ENCODE peak calls at places on chromosomes 11 and 22, in five cellular contexts. F, E, Z, S and C are unnamed samples.

GRCh38 chr11:26420331-26420730 is 88.4 kb downstream of the ANO3 start:
- DNase-seq in F (no peak), E (no peak), Z (no peak), S (no peak), C (no peak)

GRCh38 chr11:10387209-10388083 is 67.6 kb upstream of the AMPD3 start:
- DNase-seq in F (peak; percentile 46), E (no peak), Z (peak; percentile 86), S (no peak), C (no peak)

GRCh38 chr11:79182794-79183193 is 258.0 kb downstream of the TENM4 start:
- DNase-seq in F (no peak), E (no peak), Z (no peak), S (no peak), C (no peak)

GRCh38 chr11:99020324-99021225 is at the start of gene CNTN5:
- DNase-seq in F (peak; percentile 13), E (no peak), Z (peak; percentile 67), S (no peak), C (no peak)

GRCh38 chr11:72673943-72674828 is at the start of gene PDE2A:
- DNase-seq in F (no peak), E (no peak), Z (no peak), S (no peak), C (no peak)

GRCh38 chr22:46537221-46537945 is at the start of gene CELSR1:
- DNase-seq in F (peak; percentile 41), E (peak; percentile 35), Z (no peak), S (peak; percentile 73), C (peak; percentile 73)

GRCh38 chr22:38110863-38111852 is 674 bp upstream of the BAIAP2L2 start:
- DNase-seq in F (peak; percentile 81), E (no peak), Z (no peak), S (peak; percentile 68), C (no peak)

GRCh38 chr11:84906995-84907394 is 720.1 kb downstream of the DLG2 start:
- DNase-seq in F (no peak), E (no peak), Z (no peak), S (no peak), C (no peak)

GRCh38 chr22:38273135-38273761 is 438 bp upstream of the TMEM184B start:
- DNase-seq in F (no peak), E (no peak), Z (no peak), S (no peak), C (no peak)

GRCh38 chr11:128422576-128423370 is 164.6 kb downstream of the ETS1 start:
- DNase-seq in F (peak; percentile 25), E (no peak), Z (no peak), S (peak; percentile 35), C (no peak)